ENCODE peak calls at places on chromosomes 13 and 19, in four cellular contexts. One of them, this sample, is unnamed.

GRCh38 chr13:75326173-75327131 is 155.5 kb downstream of the TBC1D4 start:
- DNase-seq in A549: no peak
- DNase-seq in HFF-Myc: no peak
- DNase-seq in fibroblast of lung: peak; percentile 32
- DNase-seq in this sample: no peak

GRCh38 chr13:99582511-99582910 is 81.2 kb downstream of the TM9SF2 start:
- DNase-seq in A549: no peak
- DNase-seq in HFF-Myc: no peak
- DNase-seq in fibroblast of lung: no peak
- DNase-seq in this sample: no peak

GRCh38 chr13:109821038-109821545 is 34.7 kb upstream of the IRS2 start:
- DNase-seq in A549: no peak
- DNase-seq in HFF-Myc: no peak
- DNase-seq in fibroblast of lung: no peak
- DNase-seq in this sample: no peak

GRCh38 chr13:73835138-73835721 is 299.0 kb downstream of the KLF12 start:
- DNase-seq in A549: peak; percentile 30
- DNase-seq in HFF-Myc: peak; percentile 21
- DNase-seq in fibroblast of lung: peak; percentile 68
- DNase-seq in this sample: peak; percentile 10

GRCh38 chr13:94886191-94886590 is 173.8 kb upstream of the SOX21 start:
- DNase-seq in A549: no peak
- DNase-seq in HFF-Myc: peak; percentile 6
- DNase-seq in fibroblast of lung: no peak
- DNase-seq in this sample: peak; percentile 51

GRCh38 chr13:94063096-94063495 is 416.4 kb downstream of the DCT start:
- DNase-seq in A549: no peak
- DNase-seq in HFF-Myc: peak; percentile 43
- DNase-seq in fibroblast of lung: peak; percentile 27
- DNase-seq in this sample: no peak

GRCh38 chr13:94175076-94175475 is 304.4 kb downstream of the DCT start:
- DNase-seq in A549: no peak
- DNase-seq in HFF-Myc: no peak
- DNase-seq in fibroblast of lung: no peak
- DNase-seq in this sample: no peak

GRCh38 chr13:27783111-27783510 is 9.2 kb upstream of the GSX1 start:
- DNase-seq in A549: peak; percentile 9
- DNase-seq in HFF-Myc: no peak
- DNase-seq in fibroblast of lung: peak; percentile 19
- DNase-seq in this sample: no peak

GRCh38 chr19:29771708-29772415 is 39.9 kb upstream of the CCNE1 start:
- DNase-seq in A549: peak; percentile 78
- DNase-seq in HFF-Myc: no peak
- DNase-seq in fibroblast of lung: peak; percentile 45
- DNase-seq in this sample: peak; percentile 10
- TF ChIP-seq CTCF in A549: peak; percentile 89
- TF ChIP-seq CTCF in HFF-Myc: peak; percentile 83
- TF ChIP-seq CTCF in fibroblast of lung: peak; percentile 82
- TF ChIP-seq CTCF in this sample: peak; percentile 93

GRCh38 chr19:15110418-15110815 is 3.2 kb downstream of the SYDE1 start:
- DNase-seq in A549: no peak
- DNase-seq in HFF-Myc: no peak
- DNase-seq in fibroblast of lung: no peak
- DNase-seq in this sample: no peak

GRCh38 chr19:15107056-15108010 is at the start of gene SYDE1:
- DNase-seq in A549: peak; percentile 33
- DNase-seq in HFF-Myc: no peak
- DNase-seq in fibroblast of lung: peak; percentile 63
- DNase-seq in this sample: no peak

GRCh38 chr19:15109768-15110417 is 2.7 kb downstream of the SYDE1 start:
- DNase-seq in A549: no peak
- DNase-seq in HFF-Myc: no peak
- DNase-seq in fibroblast of lung: no peak
- DNase-seq in this sample: no peak

GRCh38 chr19:15108845-15109767 is 1.9 kb downstream of the SYDE1 start:
- DNase-seq in A549: no peak
- DNase-seq in HFF-Myc: no peak
- DNase-seq in fibroblast of lung: no peak
- DNase-seq in this sample: no peak

GRCh38 chr19:15108145-15108844 is 1.1 kb downstream of the SYDE1 start:
- DNase-seq in A549: no peak
- DNase-seq in HFF-Myc: no peak
- DNase-seq in fibroblast of lung: no peak
- DNase-seq in this sample: no peak
- H3K4me3 ChIP-seq in A549: peak overlapping the region; percentile 94
- H3K4me3 ChIP-seq in HFF-Myc: peak overlapping the region; percentile 70
- H3K4me3 ChIP-seq in fibroblast of lung: peak overlapping the region; percentile 79
- H3K4me3 ChIP-seq in this sample: peak overlapping the region; percentile 80

GRCh38 chr19:35211545-35212230 is 16.9 kb downstream of the FAM187B start:
- DNase-seq in A549: no peak
- DNase-seq in HFF-Myc: no peak
- DNase-seq in fibroblast of lung: no peak
- DNase-seq in this sample: no peak
- TF ChIP-seq CTCF in A549: no peak
- TF ChIP-seq CTCF in HFF-Myc: no peak
- TF ChIP-seq CTCF in fibroblast of lung: no peak
- TF ChIP-seq CTCF in this sample: no peak

GRCh38 chr19:55005684-55006488 is 32.2 kb downstream of the GP6 start:
- DNase-seq in A549: peak; percentile 96
- DNase-seq in HFF-Myc: peak; percentile 25
- DNase-seq in fibroblast of lung: peak; percentile 46
- DNase-seq in this sample: peak; percentile 20
- H3K4me3 ChIP-seq in A549: peak overlapping the region; percentile 53
- H3K4me3 ChIP-seq in HFF-Myc: no peak overlapping the region
- H3K4me3 ChIP-seq in fibroblast of lung: peak overlapping the region; percentile 26
- H3K4me3 ChIP-seq in this sample: peak overlapping the region; percentile 50

DNA sequence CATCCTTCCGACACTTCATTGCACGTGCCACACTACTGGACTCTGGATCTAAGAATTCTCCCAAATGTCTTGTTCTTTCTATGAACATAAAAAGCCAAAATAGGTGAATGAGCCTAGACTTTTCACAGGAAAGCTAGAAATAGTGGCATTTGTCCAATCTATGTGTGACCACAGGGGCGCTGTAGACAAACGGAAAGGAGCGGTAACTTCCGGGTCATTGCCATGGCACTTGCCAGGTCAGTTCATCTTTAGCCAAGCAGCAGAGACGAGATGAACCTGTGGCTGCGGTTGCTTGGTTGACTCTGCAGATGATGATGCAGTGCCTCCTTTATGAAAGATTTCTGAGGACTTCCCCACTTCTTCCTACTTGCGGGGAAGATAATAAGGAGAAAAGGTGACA is 65.6 kb downstream of the ADGRE1 start:
- DNase-seq in A549: no peak
- DNase-seq in HFF-Myc: no peak
- DNase-seq in fibroblast of lung: no peak
- DNase-seq in this sample: no peak
- TF ChIP-seq CTCF in A549: no peak
- TF ChIP-seq CTCF in HFF-Myc: no peak
- TF ChIP-seq CTCF in fibroblast of lung: no peak
- TF ChIP-seq CTCF in this sample: no peak

GRCh38 chr13:91277013-91277676 is 70.3 kb upstream of the MIR17HG start:
- DNase-seq in A549: no peak
- DNase-seq in HFF-Myc: no peak
- DNase-seq in fibroblast of lung: no peak
- DNase-seq in this sample: no peak

GRCh38 chr13:91273675-91274074 is 73.8 kb upstream of the MIR17HG start:
- DNase-seq in A549: no peak
- DNase-seq in HFF-Myc: no peak
- DNase-seq in fibroblast of lung: no peak
- DNase-seq in this sample: no peak

GRCh38 chr13:91278888-91279287 is 68.6 kb upstream of the MIR17HG start:
- DNase-seq in A549: no peak
- DNase-seq in HFF-Myc: no peak
- DNase-seq in fibroblast of lung: no peak
- DNase-seq in this sample: no peak

GRCh38 chr13:91280806-91281205 is 66.7 kb upstream of the MIR17HG start:
- DNase-seq in A549: no peak
- DNase-seq in HFF-Myc: no peak
- DNase-seq in fibroblast of lung: no peak
- DNase-seq in this sample: no peak

DNA sequence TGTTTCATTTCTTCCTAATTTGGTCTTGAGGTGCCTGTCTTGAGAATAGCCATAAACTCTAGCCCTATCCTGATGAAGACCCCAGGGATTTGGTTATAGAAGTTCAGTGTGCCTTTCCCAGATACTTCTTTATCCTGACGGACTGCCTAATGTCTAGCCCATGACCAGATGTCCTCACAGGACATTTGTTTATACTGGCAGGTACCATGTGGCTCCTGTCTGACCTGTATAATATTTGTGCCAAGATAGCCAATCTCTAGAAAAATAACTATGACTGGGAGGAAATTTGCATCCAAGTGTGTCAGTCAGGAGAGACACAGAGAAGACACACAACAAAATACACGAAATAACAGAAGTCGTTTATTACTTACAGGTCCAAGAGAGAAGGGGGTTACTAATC is 69.2 kb upstream of the MIR17HG start:
- DNase-seq in A549: no peak
- DNase-seq in HFF-Myc: no peak
- DNase-seq in fibroblast of lung: no peak
- DNase-seq in this sample: no peak
- H3K4me3 ChIP-seq in A549: no peak overlapping the region
- H3K4me3 ChIP-seq in HFF-Myc: no peak overlapping the region
- H3K4me3 ChIP-seq in fibroblast of lung: no peak overlapping the region
- H3K4me3 ChIP-seq in this sample: no peak overlapping the region

DNA sequence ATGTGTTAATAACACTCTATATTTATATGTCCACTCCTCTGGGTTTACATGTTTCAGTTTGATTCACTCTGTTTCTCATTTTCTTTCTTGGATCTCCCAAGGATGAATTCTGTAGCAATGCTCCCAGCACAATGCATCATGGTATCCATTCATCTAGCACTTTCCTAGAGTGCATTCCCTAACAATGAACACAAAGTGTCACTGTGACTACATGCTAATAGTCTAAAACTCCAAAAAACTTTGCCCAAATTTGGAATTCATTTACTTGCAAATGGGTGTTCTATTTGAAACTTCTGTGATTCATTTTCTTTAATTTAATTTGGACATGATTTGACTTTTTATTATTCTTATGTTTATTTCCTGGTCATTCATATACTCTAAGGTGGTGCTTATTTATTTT is 286.3 kb downstream of the POU4F1 start:
- DNase-seq in A549: no peak
- DNase-seq in HFF-Myc: peak; percentile 2
- DNase-seq in fibroblast of lung: peak; percentile 33
- DNase-seq in this sample: no peak
- TF ChIP-seq CTCF in A549: no peak
- TF ChIP-seq CTCF in HFF-Myc: no peak
- TF ChIP-seq CTCF in fibroblast of lung: peak; percentile 16
- TF ChIP-seq CTCF in this sample: peak; percentile 44

DNA sequence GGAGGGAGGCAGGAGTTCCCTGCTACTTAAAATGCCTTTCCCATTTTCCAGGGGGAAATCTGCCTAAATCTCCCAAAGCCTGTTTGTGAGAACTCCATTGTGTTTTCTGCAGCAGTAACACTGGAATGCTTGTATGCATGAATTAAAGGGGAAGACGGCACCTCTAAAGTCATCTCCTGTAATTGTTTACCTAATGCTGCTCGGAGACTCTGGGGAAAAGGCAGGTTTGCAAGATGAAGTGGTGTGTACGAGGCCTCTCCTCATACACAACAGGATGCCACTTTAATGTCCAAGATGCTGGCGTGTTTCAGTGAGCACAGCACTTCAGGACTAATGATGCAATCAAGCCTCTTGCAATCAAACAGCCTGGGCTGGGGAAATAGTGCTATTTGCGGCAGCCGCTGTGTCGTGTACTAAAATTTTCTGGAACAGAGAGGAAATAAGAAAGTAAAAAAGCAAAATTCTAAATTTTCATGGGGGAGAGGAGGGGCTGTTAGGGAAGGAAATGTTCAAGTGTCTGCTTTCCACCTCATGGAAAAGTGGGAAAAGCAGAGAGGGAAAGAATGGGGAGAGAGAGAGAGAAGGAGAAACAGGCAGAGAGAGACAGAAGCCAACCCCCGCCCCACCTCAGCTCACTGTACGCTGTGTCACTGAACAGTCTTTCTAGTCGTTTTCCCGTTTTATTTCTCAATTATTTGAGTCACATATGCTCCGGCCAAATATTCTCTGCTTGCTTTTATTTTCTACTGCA is 32.9 kb downstream of the TSHZ3 start:
- DNase-seq in A549: no peak
- DNase-seq in HFF-Myc: no peak
- DNase-seq in fibroblast of lung: peak; percentile 82
- DNase-seq in this sample: no peak
- H3K4me3 ChIP-seq in A549: no peak overlapping the region
- H3K4me3 ChIP-seq in HFF-Myc: no peak overlapping the region
- H3K4me3 ChIP-seq in fibroblast of lung: no peak overlapping the region
- H3K4me3 ChIP-seq in this sample: peak overlapping the region; percentile 27

This sample was measured in retinal pigment epithelial cell.